ENCODE peak calls at places on chromosomes 2 and 18, in five cellular contexts. Z is cardiac muscle cell; P is A549; I is HCT116; R is naive thymus-derived CD4-positive, alpha-beta T cell. J is an unnamed sample. For H3K9me3 and H3K4me1, the result is how much of the 10 kb centered on the place peaks cover.

GRCh38 chr2:240789051-240789453 is 31.0 kb downstream of the KIF1A start:
- DNase-seq in Z (no peak), R (no peak), I (no peak), P (no peak), J (no peak)

GRCh38 chr2:120883607-120884405 is 148.1 kb downstream of the GLI2 start:
- DNase-seq in R (no peak), Z (no peak), I (no peak), P (no peak), J (no peak)

GRCh38 chr18:61718944-61719343 is 173.9 kb downstream of the RNF152 start:
- DNase-seq in I (no peak), Z (no peak), R (no peak), P (no peak), J (no peak)

GRCh38 chr2:172098650-172099471 is 3.8 kb downstream of the DLX2 start:
- DNase-seq in Z (peak), P (peak), R (peak), I (no peak), J (peak)

GRCh38 chr2:221817878-221818277 is 245.8 kb upstream of the EPHA4 start:
- DNase-seq in I (no peak), R (no peak), P (no peak), Z (no peak), J (no peak)

GRCh38 chr2:155250800-155251199 is 552.3 kb downstream of the KCNJ3 start:
- DNase-seq in Z (no peak), I (peak), R (no peak), P (peak), J (no peak)

GRCh38 chr2:42164971-42165370 is 4.2 kb upstream of the EML4 start:
- DNase-seq in Z (no peak), P (no peak), R (no peak), I (no peak), J (no peak)

GRCh38 chr2:197360744-197361156 is 50.2 kb upstream of the ANKRD44 start:
- DNase-seq in P (no peak), R (no peak), Z (no peak), I (no peak), J (no peak)

GRCh38 chr2:170462433-170463205 is 252.5 kb upstream of the SP5 start:
- DNase-seq in Z (no peak), R (no peak), I (no peak), P (no peak), J (no peak)

GRCh38 chr2:54757496-54757895 is 34.0 kb downstream of the EML6 start:
- DNase-seq in Z (peak), I (no peak), P (no peak), R (no peak), J (no peak)

GRCh38 chr18:79484661-79485621 is 89.2 kb downstream of the NFATC1 start:
- DNase-seq in Z (peak), P (no peak), R (no peak), I (no peak), J (no peak)
- H3K4me3 ChIP-seq in Z (no peak), P (no peak), R (no peak), I (no peak), J (no peak)

GRCh38 chr2:168430431-168430830 is 25.6 kb upstream of the CERS6 start:
- DNase-seq in I (no peak), R (no peak), P (no peak), Z (peak), J (no peak)
- H3K9me3 ChIP-seq in I (under half), R (under half), P (under half), Z (under half), J (under half)

GRCh38 chr2:15731213-15731888 is 139.7 kb downstream of the DDX1 start:
- DNase-seq in Z (no peak), R (no peak), P (no peak), I (no peak), J (no peak)

GRCh38 chr2:15730545-15731212 is 139.0 kb downstream of the DDX1 start:
- DNase-seq in Z (peak), I (peak), R (no peak), P (peak), J (no peak)

GRCh38 chr2:15729709-15730544 is 138.3 kb downstream of the DDX1 start:
- DNase-seq in I (no peak), Z (peak), P (no peak), R (no peak), J (no peak)

GRCh38 chr2:15732341-15733077 is 140.8 kb downstream of the DDX1 start:
- DNase-seq in P (no peak), I (no peak), R (no peak), Z (peak), J (no peak)

DNA sequence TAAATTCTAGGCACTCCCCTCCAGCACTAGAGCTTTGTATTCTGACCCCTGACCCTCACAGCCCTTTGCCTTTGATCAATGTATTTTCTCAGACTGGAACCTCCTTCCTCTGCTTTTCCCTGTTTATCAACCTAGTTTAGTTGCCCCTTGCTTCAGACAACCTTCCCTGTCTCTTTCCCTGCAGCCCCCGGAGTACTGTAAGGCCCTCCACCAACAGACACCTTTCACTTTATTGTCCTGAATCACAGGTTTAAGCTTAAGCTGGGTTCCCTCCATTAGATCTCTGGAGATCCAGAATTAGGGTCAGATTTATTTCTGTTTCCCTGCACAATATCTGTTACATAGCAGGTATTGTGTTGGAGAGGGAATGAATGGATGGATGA is 140.2 kb downstream of the DDX1 start:
- DNase-seq in Z (no peak), I (no peak), R (no peak), P (no peak), J (no peak)
- H3K4me1 ChIP-seq in Z (under half), I (under half), R (under half), P (under half), J (under half)

DNA sequence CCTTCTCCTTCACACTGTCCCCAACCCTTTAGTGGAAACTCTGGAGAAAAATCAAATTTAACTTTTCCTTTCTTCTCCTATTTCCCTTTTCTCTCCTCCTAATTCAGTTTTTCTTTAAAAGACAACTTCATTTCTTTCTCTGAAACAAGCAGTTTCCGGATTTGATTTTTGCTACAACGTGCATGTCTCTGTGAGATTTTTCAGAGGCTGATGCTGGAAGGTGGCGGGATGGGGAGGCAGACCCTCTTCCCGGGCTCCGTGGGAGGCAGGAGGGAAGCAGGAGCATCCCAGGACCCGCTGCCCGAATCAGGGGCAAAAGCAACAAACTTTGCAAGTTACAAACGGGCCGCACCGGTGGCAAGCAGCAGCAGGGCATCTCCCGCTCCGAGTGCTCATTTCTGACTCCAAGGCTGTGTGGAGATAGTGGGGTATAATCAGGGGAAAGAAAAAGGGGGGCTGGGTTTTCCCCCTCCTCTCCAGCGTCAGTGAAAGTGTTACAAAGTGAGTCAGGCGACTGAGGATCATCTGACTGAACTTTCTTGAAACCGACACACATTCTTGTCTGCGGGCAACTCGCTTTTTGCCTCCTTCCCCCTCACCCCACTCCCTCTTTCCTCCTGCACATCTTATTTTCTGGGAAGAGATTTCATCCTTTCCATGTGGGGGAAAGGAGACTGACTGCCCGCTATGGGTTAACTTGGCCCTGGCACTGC is 6.4 kb downstream of the ZEB2 start:
- DNase-seq in Z (peak), P (no peak), I (no peak), R (no peak), J (no peak)
- H3K4me3 ChIP-seq in Z (peak), P (no peak), I (no peak), R (no peak), J (no peak)